ENCODE peak calls at places on chromosomes 3 and 15, in nine cellular contexts. L is GM13976; R is posterior cingulate gyrus; C is hippocampal formation; Z is H54; T is AG09319; F is stimulated activated CD4-positive, alpha-beta T cell treated with anti-CD3 and anti-CD28 coated beads, Interleukin-2, amount 100 ng/mL, for 48 hours; G is activated CD4-positive, CD25-positive, alpha-beta regulatory T cell; E is skeletal muscle cell. I is an unnamed sample.

GRCh38 chr15:40952301-40952900 is 870 bp upstream of the CHAC1 start:
- DNase-seq in L (no peak), T (no peak), G (no peak), Z (no peak), R (no peak), F (no peak), C (no peak), E (no peak), I (no peak)

GRCh38 chr3:124821356-124821755 is 65.8 kb downstream of the ITGB5 start:
- DNase-seq in L (no peak), C (no peak), G (no peak), F (no peak), T (no peak), R (no peak), E (no peak), Z (no peak), I (no peak)

GRCh38 chr15:32042269-32042996 is 12.1 kb downstream of the CHRNA7 start:
- DNase-seq in R (no peak), T (no peak), Z (no peak), E (no peak), F (no peak), G (no peak), C (no peak), L (no peak), I (no peak)

GRCh38 chr3:154105218-154105975 is 15.8 kb upstream of the ARHGEF26 start:
- DNase-seq in L (no peak), G (no peak), Z (no peak), F (no peak), E (no peak), C (no peak), T (no peak), R (no peak), I (no peak)

GRCh38 chr15:65311760-65312159 is 7.3 kb downstream of the RNU5B-1 start:
- DNase-seq in Z (no peak), L (peak; percentile 3), C (no peak), F (no peak), T (no peak), R (no peak), G (no peak), E (no peak), I (no peak)

GRCh38 chr3:32313723-32314473 is 75.4 kb downstream of the CMTM8 start:
- DNase-seq in E (no peak), C (peak; percentile 9), G (no peak), R (no peak), F (no peak), L (no peak), T (no peak), Z (peak; percentile 44), I (no peak)

GRCh38 chr15:60829416-60829815 is 350.5 kb upstream of the ICE2 start:
- DNase-seq in F (no peak), T (no peak), Z (no peak), E (no peak), C (no peak), L (no peak), R (no peak), G (no peak), I (no peak)

GRCh38 chr3:186746008-186746407 is 28.8 kb downstream of the KNG1 start:
- DNase-seq in F (no peak), E (peak; percentile 1), G (no peak), Z (peak; percentile 26), R (no peak), T (no peak), C (peak; percentile 1), L (no peak), I (no peak)

GRCh38 chr3:3615533-3615932 is 183.7 kb upstream of the LRRN1 start:
- DNase-seq in T (no peak), Z (no peak), E (no peak), R (no peak), F (no peak), C (no peak), G (no peak), L (no peak), I (no peak)

GRCh38 chr3:43316783-43317460 is 30.6 kb downstream of the SNRK start:
- DNase-seq in F (no peak), Z (no peak), L (no peak), G (no peak), T (no peak), E (no peak), R (no peak), C (no peak), I (no peak)

GRCh38 chr15:63340878-63341277 is 40.8 kb downstream of the CA12 start:
- DNase-seq in C (no peak), R (no peak), E (no peak), Z (no peak), T (no peak), L (no peak), F (no peak), G (no peak), I (no peak)

GRCh38 chr15:76962337-76963013 is 30.9 kb downstream of the RCN2 start:
- DNase-seq in R (no peak), Z (no peak), C (no peak), T (no peak), G (no peak), E (no peak), L (no peak), F (no peak), I (no peak)

GRCh38 chr3:33915796-33916589 is 117.6 kb downstream of the PDCD6IP start:
- DNase-seq in Z (no peak), R (peak; percentile 75), C (peak; percentile 74), L (peak; percentile 48), E (no peak), G (no peak), T (no peak), F (no peak), I (no peak)

GRCh38 chr3:192929146-192929545 is 11.5 kb upstream of the MB21D2 start:
- DNase-seq in F (no peak), L (no peak), T (no peak), G (no peak), R (no peak), E (no peak), Z (no peak), C (no peak), I (no peak)

GRCh38 chr3:120162400-120162799 is 68.2 kb upstream of the GSK3B start:
- DNase-seq in E (no peak), G (no peak), C (no peak), L (no peak), R (no peak), Z (no peak), T (peak; percentile 39), F (no peak), I (no peak)

GRCh38 chr3:46994801-46995731 is 15.6 kb downstream of the NBEAL2 start:
- DNase-seq in F (no peak), T (no peak), C (no peak), Z (no peak), E (no peak), R (peak; percentile 28), L (no peak), G (no peak), I (no peak)

GRCh38 chr15:39426552-39427532 is 154.0 kb upstream of the THBS1 start:
- DNase-seq in G (peak; percentile 12), L (peak; percentile 51), Z (peak; percentile 12), F (peak; percentile 50), R (no peak), C (no peak), T (no peak), E (peak; percentile 76), I (peak; percentile 44)

GRCh38 chr3:174931473-174931872 is 72.3 kb downstream of the NAALADL2 start:
- DNase-seq in Z (no peak), T (no peak), L (no peak), R (no peak), C (no peak), E (no peak), G (no peak), F (no peak), I (no peak)

GRCh38 chr15:40846846-40847224 is 3.0 kb downstream of the SPINT1 start:
- DNase-seq in R (no peak), Z (no peak), E (no peak), L (no peak), T (no peak), G (no peak), F (no peak), C (no peak), I (no peak)

GRCh38 chr3:160707187-160707789 is 30.3 kb downstream of the ARL14 start:
- DNase-seq in Z (no peak), R (no peak), C (peak; percentile 67), L (peak; percentile 27), G (no peak), T (no peak), E (peak; percentile 11), F (peak; percentile 8), I (no peak)

GRCh38 chr3:125087768-125088391 is 32.1 kb upstream of the HEG1 start:
- DNase-seq in C (no peak), E (no peak), L (no peak), Z (peak; percentile 32), F (no peak), T (no peak), G (no peak), R (no peak), I (no peak)

GRCh38 chr3:190862209-190863118 is at the start of gene GMNC:
- DNase-seq in E (peak; percentile 22), F (peak; percentile 9), G (no peak), R (peak; percentile 82), C (peak; percentile 57), L (peak; percentile 60), T (no peak), Z (peak; percentile 63), I (no peak)

GRCh38 chr3:65352951-65353350 is 665.2 kb upstream of the ADAMTS9 start:
- DNase-seq in F (no peak), R (no peak), G (no peak), T (no peak), Z (no peak), C (no peak), L (no peak), E (no peak), I (no peak)

GRCh38 chr15:35958021-35958420 is 412.1 kb upstream of the DPH6 start:
- DNase-seq in T (no peak), G (no peak), E (peak; percentile 67), R (no peak), F (no peak), Z (no peak), L (no peak), C (no peak), I (no peak)

GRCh38 chr3:171183042-171183441 is 156.5 kb upstream of the SLC2A2 start:
- DNase-seq in L (no peak), E (no peak), R (no peak), T (no peak), F (no peak), C (peak; percentile 64), G (no peak), Z (no peak), I (no peak)

GRCh38 chr3:150082898-150083652 is 112.4 kb upstream of the PFN2 start:
- DNase-seq in E (no peak), G (no peak), F (no peak), L (no peak), C (peak; percentile 20), T (no peak), Z (no peak), R (no peak), I (no peak)

GRCh38 chr15:60648928-60649679 is 170.2 kb upstream of the ICE2 start:
- DNase-seq in E (no peak), Z (no peak), G (no peak), T (no peak), F (no peak), C (no peak), R (no peak), L (no peak), I (no peak)

GRCh38 chr3:184155644-184156521 is 706 bp downstream of the DVL3 start:
- DNase-seq in G (peak; percentile 23), T (no peak), L (peak; percentile 65), C (no peak), F (peak; percentile 46), Z (peak; percentile 61), E (no peak), R (no peak), I (no peak)

GRCh38 chr3:64166584-64167155 is 58.6 kb downstream of the PRICKLE2 start:
- DNase-seq in T (no peak), L (no peak), R (no peak), F (no peak), G (no peak), E (no peak), Z (no peak), C (no peak), I (no peak)

GRCh38 chr3:178761024-178761423 is 224.8 kb downstream of the KCNMB2 start:
- DNase-seq in T (no peak), Z (no peak), C (no peak), G (no peak), F (no peak), L (no peak), E (no peak), R (no peak), I (no peak)

GRCh38 chr3:187017511-187018230 is 87.3 kb downstream of the ST6GAL1 start:
- DNase-seq in L (no peak), C (no peak), T (no peak), G (no peak), E (no peak), Z (no peak), F (no peak), R (no peak), I (no peak)